ENCODE peak calls at places on chromosome 2, in ten cellular contexts. I is caudate nucleus; O is GM13977; W is HTR-8/SVneo; F is activated CD4-positive, alpha-beta T cell treated with anti-CD3 and anti-CD28 coated beads, Interleukin-2, amount 10 ng/mL, durations not matched to agents 7 days and 5 days; Z is neural progenitor cell; G is effector memory CD8-positive, alpha-beta T cell; U is stromal cell of bone marrow; E is NB4; V is left ventricle myocardium inferior. P is an unnamed sample.

GRCh38 chr2:235936493-235936892 is 231.7 kb downstream of the GBX2 start:
- DNase-seq in I (no peak), O (no peak), W (no peak), F (no peak), Z (peak), G (no peak), U (no peak), E (peak), V (no peak), P (no peak)

GRCh38 chr2:121200011-121200347 is 85.0 kb downstream of the TFCP2L1 start:
- DNase-seq in I (no peak), O (no peak), W (no peak), F (no peak), Z (no peak), G (no peak), U (no peak), E (no peak), V (no peak), P (no peak)

GRCh38 chr2:238136820-238137537 is 1.5 kb upstream of the KLHL30 start:
- DNase-seq in I (no peak), O (no peak), W (no peak), F (no peak), Z (no peak), G (no peak), U (peak), E (peak), V (peak), P (peak)

GRCh38 chr2:159903404-159904126 is 105.6 kb upstream of the CD302 start:
- DNase-seq in I (no peak), O (peak), W (no peak), F (peak), Z (no peak), G (peak), U (no peak), E (peak), V (no peak), P (no peak)

GRCh38 chr2:63553049-63553448 is 35.2 kb downstream of the WDPCP start:
- DNase-seq in I (no peak), O (no peak), W (no peak), F (no peak), Z (no peak), G (no peak), U (peak), E (no peak), V (no peak), P (no peak)

GRCh38 chr2:173370198-173370597 is 15.5 kb downstream of the CDCA7 start:
- DNase-seq in I (no peak), O (no peak), W (no peak), F (no peak), Z (no peak), G (no peak), U (no peak), E (no peak), V (no peak), P (no peak)

GRCh38 chr2:216717491-216717901 is 22.1 kb upstream of the IGFBP5 start:
- DNase-seq in I (no peak), O (no peak), W (no peak), F (no peak), Z (peak), G (no peak), U (no peak), E (no peak), V (no peak), P (no peak)

GRCh38 chr2:230327418-230328154 is 593 bp downstream of the SP140L start:
- DNase-seq in I (no peak), O (peak), W (no peak), F (no peak), Z (no peak), G (no peak), U (no peak), E (peak), V (no peak), P (no peak)

GRCh38 chr2:223545830-223546229 is 56.3 kb downstream of the SCG2 start:
- DNase-seq in I (no peak), O (no peak), W (no peak), F (no peak), Z (no peak), G (no peak), U (no peak), E (no peak), V (no peak), P (no peak)

GRCh38 chr2:95275151-95275515 is 884 bp downstream of the PROM2 start:
- DNase-seq in I (no peak), O (no peak), W (no peak), F (no peak), Z (no peak), G (no peak), U (no peak), E (no peak), V (no peak), P (no peak)

GRCh38 chr2:24183369-24184069 is 8.7 kb downstream of the FAM228A start:
- DNase-seq in I (no peak), O (no peak), W (no peak), F (no peak), Z (no peak), G (no peak), U (no peak), E (no peak), V (no peak), P (no peak)

GRCh38 chr2:101803945-101804696 is 106.6 kb downstream of the MAP4K4 start:
- DNase-seq in I (no peak), O (no peak), W (no peak), F (no peak), Z (peak), G (no peak), U (no peak), E (no peak), V (no peak), P (no peak)

GRCh38 chr2:215657844-215658243 is 222.0 kb upstream of the FN1 start:
- DNase-seq in I (no peak), O (no peak), W (peak), F (no peak), Z (no peak), G (no peak), U (peak), E (no peak), V (no peak), P (no peak)

GRCh38 chr2:179768765-179769164 is 92.6 kb downstream of the ZNF385B start:
- DNase-seq in I (no peak), O (no peak), W (no peak), F (no peak), Z (no peak), G (no peak), U (peak), E (no peak), V (no peak), P (no peak)

GRCh38 chr2:160351978-160352377 is 141.6 kb downstream of the RBMS1 start:
- DNase-seq in I (no peak), O (no peak), W (no peak), F (no peak), Z (no peak), G (no peak), U (no peak), E (peak), V (no peak), P (no peak)

GRCh38 chr2:8036366-8036765 is 645.5 kb upstream of the ID2 start:
- DNase-seq in I (no peak), O (no peak), W (no peak), F (no peak), Z (no peak), G (no peak), U (no peak), E (no peak), V (no peak), P (no peak)

GRCh38 chr2:123894167-123894566 is 130.9 kb upstream of the CNTNAP5 start:
- DNase-seq in I (no peak), O (no peak), W (no peak), F (no peak), Z (no peak), G (no peak), U (no peak), E (no peak), V (no peak), P (no peak)

GRCh38 chr2:28583899-28584553 is 88.2 kb downstream of the PLB1 start:
- DNase-seq in I (no peak), O (peak), W (peak), F (peak), Z (no peak), G (no peak), U (peak), E (peak), V (peak), P (peak)

GRCh38 chr2:147351789-147352188 is 493.0 kb upstream of the ACVR2A start:
- DNase-seq in I (no peak), O (no peak), W (no peak), F (no peak), Z (no peak), G (no peak), U (no peak), E (no peak), V (no peak), P (peak)

GRCh38 chr2:119290859-119291587 is 67.4 kb downstream of the STEAP3 start:
- DNase-seq in I (peak), O (peak), W (peak), F (no peak), Z (peak), G (no peak), U (peak), E (peak), V (peak), P (peak)

GRCh38 chr2:2906091-2906490 is 471.5 kb downstream of the EIPR1 start:
- DNase-seq in I (no peak), O (no peak), W (no peak), F (no peak), Z (no peak), G (no peak), U (no peak), E (no peak), V (no peak), P (no peak)

GRCh38 chr2:179701524-179702110 is 159.8 kb downstream of the ZNF385B start:
- DNase-seq in I (no peak), O (no peak), W (peak), F (no peak), Z (no peak), G (no peak), U (no peak), E (no peak), V (no peak), P (no peak)

GRCh38 chr2:205158404-205158803 is 523.9 kb upstream of the NRP2 start:
- DNase-seq in I (no peak), O (no peak), W (no peak), F (no peak), Z (no peak), G (no peak), U (no peak), E (no peak), V (no peak), P (no peak)

GRCh38 chr2:241768251-241768711 is 8.3 kb upstream of the GAL3ST2 start:
- DNase-seq in I (no peak), O (peak), W (no peak), F (no peak), Z (no peak), G (no peak), U (no peak), E (peak), V (no peak), P (no peak)

GRCh38 chr2:60629801-60630385 is 76.4 kb upstream of the BCL11A start:
- DNase-seq in I (no peak), O (no peak), W (no peak), F (no peak), Z (no peak), G (no peak), U (no peak), E (peak), V (no peak), P (no peak)

GRCh38 chr2:323035-323434 is 35.1 kb upstream of the ALKAL2 start:
- DNase-seq in I (no peak), O (no peak), W (no peak), F (no peak), Z (no peak), G (no peak), U (no peak), E (no peak), V (no peak), P (no peak)

GRCh38 chr2:217822296-217823252 is 180.2 kb downstream of the TNS1 start:
- DNase-seq in I (no peak), O (no peak), W (peak), F (no peak), Z (peak), G (no peak), U (peak), E (no peak), V (peak), P (no peak)

GRCh38 chr2:148130571-148130970 is 109.7 kb downstream of the MBD5 start:
- DNase-seq in I (no peak), O (no peak), W (no peak), F (no peak), Z (no peak), G (no peak), U (peak), E (no peak), V (no peak), P (no peak)

GRCh38 chr2:220127311-220127710 is 499.9 kb downstream of the SLC4A3 start:
- DNase-seq in I (no peak), O (no peak), W (no peak), F (no peak), Z (no peak), G (no peak), U (no peak), E (no peak), V (no peak), P (no peak)

P was measured in posterior cingulate gyrus.